ENCODE peak calls at places on chromosomes 12 and 14, in seven cellular contexts. One of them, this sample, is unnamed.

GRCh38 chr12:113762849-113763816 is 203.0 kb downstream of the RBM19 start:
- DNase-seq in M059J: no peak
- DNase-seq in DMS153: no peak
- DNase-seq in AG10803: no peak
- DNase-seq in NCI-H187 treated with DMSO at 0.1 percent for 48 hours: no peak
- DNase-seq in LoVo: no peak
- DNase-seq in NCI-H345: no peak
- DNase-seq in this sample: no peak

GRCh38 chr14:24381363-24382102 is 13.5 kb downstream of the NFATC4 start:
- DNase-seq in M059J: peak
- DNase-seq in DMS153: no peak
- DNase-seq in AG10803: no peak
- DNase-seq in NCI-H187 treated with DMSO at 0.1 percent for 48 hours: no peak
- DNase-seq in LoVo: no peak
- DNase-seq in NCI-H345: no peak
- DNase-seq in this sample: no peak

GRCh38 chr12:25769076-25769945 is 189.2 kb upstream of the RASSF8 start:
- DNase-seq in M059J: peak
- DNase-seq in DMS153: no peak
- DNase-seq in AG10803: peak
- DNase-seq in NCI-H187 treated with DMSO at 0.1 percent for 48 hours: no peak
- DNase-seq in LoVo: peak
- DNase-seq in NCI-H345: no peak
- DNase-seq in this sample: no peak

GRCh38 chr14:68476212-68476964 is 316.5 kb downstream of the ZFP36L1 start:
- DNase-seq in M059J: peak
- DNase-seq in DMS153: no peak
- DNase-seq in AG10803: peak
- DNase-seq in NCI-H187 treated with DMSO at 0.1 percent for 48 hours: no peak
- DNase-seq in LoVo: no peak
- DNase-seq in NCI-H345: no peak
- DNase-seq in this sample: no peak

GRCh38 chr14:34049769-34050168 is 98.9 kb upstream of the EGLN3 start:
- DNase-seq in M059J: no peak
- DNase-seq in DMS153: no peak
- DNase-seq in AG10803: no peak
- DNase-seq in NCI-H187 treated with DMSO at 0.1 percent for 48 hours: no peak
- DNase-seq in LoVo: no peak
- DNase-seq in NCI-H345: no peak
- DNase-seq in this sample: no peak

GRCh38 chr14:69640931-69641330 is 29.5 kb downstream of the SUSD6 start:
- DNase-seq in M059J: no peak
- DNase-seq in DMS153: no peak
- DNase-seq in AG10803: no peak
- DNase-seq in NCI-H187 treated with DMSO at 0.1 percent for 48 hours: no peak
- DNase-seq in LoVo: no peak
- DNase-seq in NCI-H345: no peak
- DNase-seq in this sample: no peak

GRCh38 chr12:71045781-71046180 is 112.0 kb downstream of the TSPAN8 start:
- DNase-seq in M059J: no peak
- DNase-seq in DMS153: no peak
- DNase-seq in AG10803: peak
- DNase-seq in NCI-H187 treated with DMSO at 0.1 percent for 48 hours: no peak
- DNase-seq in LoVo: peak
- DNase-seq in NCI-H345: no peak
- DNase-seq in this sample: no peak

GRCh38 chr12:58408516-58408915 is 467.1 kb downstream of the ATP23 start:
- DNase-seq in M059J: peak
- DNase-seq in DMS153: no peak
- DNase-seq in AG10803: peak
- DNase-seq in NCI-H187 treated with DMSO at 0.1 percent for 48 hours: no peak
- DNase-seq in LoVo: no peak
- DNase-seq in NCI-H345: no peak
- DNase-seq in this sample: no peak

GRCh38 chr12:63068857-63069442 is 82.1 kb downstream of the AVPR1A start:
- DNase-seq in M059J: peak
- DNase-seq in DMS153: no peak
- DNase-seq in AG10803: peak
- DNase-seq in NCI-H187 treated with DMSO at 0.1 percent for 48 hours: no peak
- DNase-seq in LoVo: peak
- DNase-seq in NCI-H345: peak
- DNase-seq in this sample: peak

GRCh38 chr14:32697704-32698103 is 241.0 kb upstream of the NPAS3 start:
- DNase-seq in M059J: peak
- DNase-seq in DMS153: no peak
- DNase-seq in AG10803: peak
- DNase-seq in NCI-H187 treated with DMSO at 0.1 percent for 48 hours: no peak
- DNase-seq in LoVo: no peak
- DNase-seq in NCI-H345: no peak
- DNase-seq in this sample: no peak

GRCh38 chr12:129185855-129186254 is 332.6 kb downstream of the GLT1D1 start:
- DNase-seq in M059J: no peak
- DNase-seq in DMS153: no peak
- DNase-seq in AG10803: no peak
- DNase-seq in NCI-H187 treated with DMSO at 0.1 percent for 48 hours: no peak
- DNase-seq in LoVo: no peak
- DNase-seq in NCI-H345: no peak
- DNase-seq in this sample: no peak

GRCh38 chr12:97751704-97752103 is 289.1 kb downstream of the RMST start:
- DNase-seq in M059J: no peak
- DNase-seq in DMS153: no peak
- DNase-seq in AG10803: no peak
- DNase-seq in NCI-H187 treated with DMSO at 0.1 percent for 48 hours: no peak
- DNase-seq in LoVo: no peak
- DNase-seq in NCI-H345: no peak
- DNase-seq in this sample: no peak

GRCh38 chr14:99757331-99758070 is 35.7 kb upstream of the EML1 start:
- DNase-seq in M059J: peak
- DNase-seq in DMS153: no peak
- DNase-seq in AG10803: peak
- DNase-seq in NCI-H187 treated with DMSO at 0.1 percent for 48 hours: no peak
- DNase-seq in LoVo: peak
- DNase-seq in NCI-H345: no peak
- DNase-seq in this sample: no peak

GRCh38 chr12:92992041-92992440 is 62.9 kb upstream of the EEA1 start:
- DNase-seq in M059J: no peak
- DNase-seq in DMS153: no peak
- DNase-seq in AG10803: peak
- DNase-seq in NCI-H187 treated with DMSO at 0.1 percent for 48 hours: no peak
- DNase-seq in LoVo: no peak
- DNase-seq in NCI-H345: no peak
- DNase-seq in this sample: no peak

GRCh38 chr14:77177623-77178185 is 3.9 kb upstream of the TMEM63C start:
- DNase-seq in M059J: peak
- DNase-seq in DMS153: peak
- DNase-seq in AG10803: no peak
- DNase-seq in NCI-H187 treated with DMSO at 0.1 percent for 48 hours: no peak
- DNase-seq in LoVo: no peak
- DNase-seq in NCI-H345: no peak
- DNase-seq in this sample: no peak

GRCh38 chr12:94553875-94554274 is 94.2 kb upstream of the CEP83 start:
- DNase-seq in M059J: no peak
- DNase-seq in DMS153: no peak
- DNase-seq in AG10803: no peak
- DNase-seq in NCI-H187 treated with DMSO at 0.1 percent for 48 hours: no peak
- DNase-seq in LoVo: no peak
- DNase-seq in NCI-H345: no peak
- DNase-seq in this sample: no peak